ENCODE peak calls at places on chromosomes 11 and 22, in four cellular contexts. U, C, W and V are unnamed samples.

GRCh38 chr11:1538153-1538552 is 33.9 kb downstream of the DUSP8 start:
- DNase-seq in C (no peak), U (no peak), W (no peak), V (no peak)

GRCh38 chr11:43376594-43376993 is 17.9 kb downstream of the TTC17 start:
- DNase-seq in C (no peak), U (peak), W (no peak), V (no peak)

GRCh38 chr11:128501576-128502549 is 85.5 kb downstream of the ETS1 start:
- DNase-seq in W (no peak), U (no peak), C (no peak), V (no peak)

GRCh38 chr11:47254381-47254780 is 3.4 kb upstream of the NR1H3 start:
- DNase-seq in W (no peak), U (no peak), C (no peak), V (no peak)

GRCh38 chr22:19869497-19870152 is 15.0 kb upstream of the GNB1L start:
- DNase-seq in C (no peak), U (no peak), W (no peak), V (no peak)

GRCh38 chr11:105193260-105193659 is 53.7 kb upstream of the CARD18 start:
- DNase-seq in W (no peak), C (no peak), U (no peak), V (no peak)

GRCh38 chr22:34696557-34696956 is 369.4 kb upstream of the ISX start:
- DNase-seq in C (no peak), U (no peak), W (no peak), V (no peak)

GRCh38 chr22:19423906-19424500 is 7.5 kb downstream of the HIRA start:
- DNase-seq in U (peak), W (no peak), C (no peak), V (no peak)

GRCh38 chr11:61769946-61770683 is 17.7 kb downstream of the MYRF start:
- DNase-seq in U (no peak), W (no peak), C (no peak), V (no peak)

GRCh38 chr11:10208045-10208674 is 85.9 kb downstream of the SBF2 start:
- DNase-seq in W (peak), C (peak), U (peak), V (no peak)

GRCh38 chr11:46389450-46390330 is 1.9 kb downstream of the CHRM4 start:
- DNase-seq in U (peak), W (no peak), C (peak), V (peak)

GRCh38 chr11:94130589-94131362 is 2.1 kb downstream of the PANX1 start:
- DNase-seq in W (no peak), U (no peak), C (no peak), V (no peak)

GRCh38 chr22:32752868-32753520 is 48.5 kb upstream of the TIMP3 start:
- DNase-seq in W (no peak), U (no peak), C (no peak), V (no peak)

GRCh38 chr11:43735931-43736330 is 55.4 kb downstream of the HSD17B12 start:
- DNase-seq in W (no peak), U (no peak), C (no peak), V (no peak)

GRCh38 chr11:59550368-59550841 is 39.1 kb downstream of the OR4D9 start:
- DNase-seq in U (peak), W (peak), C (peak), V (peak)

GRCh38 chr11:13098067-13098466 is 89.0 kb downstream of the RASSF10 start:
- DNase-seq in W (no peak), U (peak), C (no peak), V (no peak)

GRCh38 chr11:33179431-33179830 is 18.2 kb upstream of the CSTF3 start:
- DNase-seq in W (no peak), U (no peak), C (no peak), V (no peak)

GRCh38 chr22:38403806-38404205 is 51.2 kb downstream of the KCNJ4 start:
- DNase-seq in C (no peak), W (no peak), U (no peak), V (no peak)

GRCh38 chr11:118211006-118211405 is 13.8 kb downstream of the JAML start:
- DNase-seq in C (no peak), U (no peak), W (no peak), V (peak)

GRCh38 chr11:67032830-67033555 is 10.1 kb downstream of the SYT12 start:
- DNase-seq in C (no peak), U (no peak), W (no peak), V (no peak)

GRCh38 chr11:33893711-33894401 is 2.0 kb upstream of the LMO2 start:
- DNase-seq in U (no peak), C (no peak), W (peak), V (no peak)

GRCh38 chr22:18048441-18048898 is 24.1 kb upstream of the MICAL3 start:
- DNase-seq in C (peak), W (no peak), U (no peak), V (no peak)

GRCh38 chr11:119774180-119774763 is 45.3 kb upstream of the NECTIN1 start:
- DNase-seq in C (no peak), U (peak), W (no peak), V (peak)

GRCh38 chr11:10327254-10327653 is 22.4 kb downstream of the ADM start:
- DNase-seq in U (no peak), W (no peak), C (no peak), V (no peak)

GRCh38 chr11:72521672-72522071 is 87.3 kb upstream of the CLPB start:
- DNase-seq in U (no peak), W (no peak), C (no peak), V (no peak)

GRCh38 chr11:1863352-1864215 is 10.7 kb downstream of the LSP1 start:
- DNase-seq in W (no peak), U (peak), C (peak), V (peak)

GRCh38 chr11:61728940-61729219 is 23.6 kb upstream of the MYRF start:
- DNase-seq in U (no peak), C (no peak), W (no peak), V (no peak)

GRCh38 chr11:44229003-44229570 is 80.9 kb downstream of the ALX4 start:
- DNase-seq in W (no peak), U (no peak), C (no peak), V (no peak)

GRCh38 chr22:29704528-29705285 is 15.1 kb upstream of the CABP7 start:
- DNase-seq in U (peak), C (no peak), W (no peak), V (no peak)

GRCh38 chr11:113557926-113558325 is 82.7 kb upstream of the DRD2 start:
- DNase-seq in C (no peak), U (no peak), W (no peak), V (no peak)

GRCh38 chr22:48750826-48751440 is 1076.7 kb downstream of the BRD1 start:
- DNase-seq in U (no peak), C (no peak), W (no peak), V (no peak)

GRCh38 chr22:41681616-41682015 is 7.1 kb downstream of the SNU13 start:
- DNase-seq in C (no peak), U (no peak), W (no peak), V (no peak)

GRCh38 chr11:72577271-72577681 is 96.9 kb downstream of the PDE2A start:
- DNase-seq in U (no peak), W (no peak), C (no peak), V (peak)

GRCh38 chr11:61749607-61750217 is 2.7 kb upstream of the MYRF start:
- DNase-seq in C (peak), U (peak), W (no peak), V (peak)

GRCh38 chr11:103619480-103619879 is 417.0 kb upstream of the DDI1 start:
- DNase-seq in U (no peak), C (no peak), W (no peak), V (no peak)

GRCh38 chr11:48341466-48341865 is 16.7 kb downstream of the OR4C3 start:
- DNase-seq in U (no peak), W (no peak), C (no peak), V (no peak)

GRCh38 chr11:26806209-26806608 is 84.3 kb upstream of the SLC5A12 start:
- DNase-seq in C (no peak), W (no peak), U (no peak), V (no peak)

GRCh38 chr11:130603585-130603906 is 155.1 kb downstream of the ADAMTS15 start:
- DNase-seq in U (no peak), W (no peak), C (no peak), V (no peak)

GRCh38 chr11:123231263-123231662 is 36.2 kb upstream of the CLMP start:
- DNase-seq in U (peak), W (no peak), C (no peak), V (no peak)
- TF ChIP-seq SP1 in U (no peak), W (no peak), C (no peak), V (no peak)

GRCh38 chr11:77107950-77108349 is 5.3 kb downstream of the OMP start:
- DNase-seq in C (no peak), W (no peak), U (peak), V (no peak)
- TF ChIP-seq ATF2 in C (no peak), W (no peak), U (no peak), V (no peak)

DNA sequence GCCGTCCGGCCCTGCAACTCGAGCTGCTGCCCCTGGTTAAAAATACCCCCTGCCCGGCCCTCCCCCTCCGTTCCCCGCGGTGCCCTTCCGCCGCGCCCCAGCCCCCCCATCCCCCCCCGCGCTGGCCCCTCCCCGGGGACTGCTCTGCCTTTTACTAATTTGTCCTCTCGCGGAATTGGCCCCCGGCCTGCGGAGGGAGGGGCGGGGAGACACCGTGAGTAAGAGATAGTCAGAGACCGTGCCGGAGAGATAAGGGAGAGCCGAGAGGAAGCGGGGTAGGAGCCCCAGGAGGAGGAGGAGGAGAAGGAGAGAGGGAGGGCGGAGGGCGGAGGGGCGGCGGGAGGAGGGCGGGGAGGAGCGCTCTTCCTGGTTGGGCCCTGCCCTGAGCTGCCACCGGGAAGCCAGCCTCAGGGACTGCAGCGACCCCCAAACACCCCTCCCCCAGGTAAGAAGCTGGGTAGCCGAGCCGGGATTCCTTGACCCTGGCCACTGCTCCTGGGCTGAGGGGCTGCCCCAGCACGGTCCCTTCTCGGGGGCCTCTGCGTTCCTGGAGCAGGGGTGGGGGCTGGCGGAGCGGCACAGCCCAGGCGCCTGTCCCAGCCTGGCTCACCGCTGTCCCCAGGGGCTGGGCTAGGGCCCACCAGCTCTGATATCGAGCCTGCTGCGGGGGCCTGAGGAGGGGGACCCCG is at the start of gene CAPN1:
- DNase-seq in W (peak), U (peak), C (peak), V (peak)
- TF ChIP-seq CREM in W (no peak), U (no peak), C (peak), V (no peak)

GRCh38 chr22:28599693-28600092 is 79.9 kb downstream of the TTC28 start:
- DNase-seq in U (no peak), W (no peak), C (no peak), V (no peak)

GRCh38 chr22:28601915-28602314 is 77.7 kb downstream of the TTC28 start:
- DNase-seq in C (no peak), U (peak), W (no peak), V (no peak)

GRCh38 chr22:28597665-28598064 is 82.0 kb downstream of the TTC28 start:
- DNase-seq in C (no peak), U (no peak), W (no peak), V (no peak)

GRCh38 chr22:28604961-28605360 is 74.7 kb downstream of the TTC28 start:
- DNase-seq in W (no peak), U (no peak), C (no peak), V (no peak)

GRCh38 chr22:28600546-28601143 is 79.0 kb downstream of the TTC28 start:
- DNase-seq in C (peak), U (peak), W (no peak), V (no peak)
- TF ChIP-seq SP1 in C (no peak), U (no peak), W (no peak), V (no peak)

GRCh38 chr11:42065199-42065598 is 605.7 kb upstream of the LRRC4C start:
- DNase-seq in U (no peak), W (no peak), C (no peak), V (no peak)

GRCh38 chr11:42066113-42066512 is 606.7 kb upstream of the LRRC4C start:
- DNase-seq in W (no peak), C (no peak), U (no peak), V (peak)
- TF ChIP-seq ATF2 in W (no peak), C (no peak), U (no peak), V (no peak)

GRCh38 chr11:16912607-16913006 is 101.6 kb downstream of the PLEKHA7 start:
- DNase-seq in W (no peak), C (no peak), U (no peak), V (no peak)
- TF ChIP-seq CREM in W (no peak), C (no peak), U (no peak), V (no peak)